ENCODE peak calls at places on chromosomes 6 and 20, in five cellular contexts. One of them, this sample, is unnamed.

GRCh38 chr6:39914239-39914638 is 20.0 kb downstream of the MOCS1 start:
- DNase-seq in PC-3: no peak
- DNase-seq in hepatocyte: no peak
- DNase-seq in colonic mucosa: no peak
- DNase-seq in adrenal gland: no peak
- DNase-seq in this sample: no peak

GRCh38 chr6:56816393-56816792 is 138.5 kb upstream of the BEND6 start:
- DNase-seq in hepatocyte: peak
- DNase-seq in colonic mucosa: no peak
- DNase-seq in adrenal gland: no peak
- DNase-seq in PC-3: no peak
- DNase-seq in this sample: no peak

GRCh38 chr6:110357696-110358535 is at the start of gene METTL24:
- DNase-seq in colonic mucosa: no peak
- DNase-seq in adrenal gland: peak
- DNase-seq in PC-3: no peak
- DNase-seq in hepatocyte: peak
- DNase-seq in this sample: no peak

GRCh38 chr6:2132416-2132815 is 113.0 kb downstream of the GMDS start:
- DNase-seq in hepatocyte: no peak
- DNase-seq in colonic mucosa: no peak
- DNase-seq in adrenal gland: no peak
- DNase-seq in PC-3: peak
- DNase-seq in this sample: peak

GRCh38 chr20:62368629-62369507 is 1.8 kb upstream of the LAMA5 start:
- DNase-seq in colonic mucosa: no peak
- DNase-seq in PC-3: peak
- DNase-seq in adrenal gland: peak
- DNase-seq in hepatocyte: peak
- DNase-seq in this sample: peak

GRCh38 chr6:156890627-156891300 is 113.6 kb downstream of the ARID1B start:
- DNase-seq in hepatocyte: no peak
- DNase-seq in adrenal gland: no peak
- DNase-seq in PC-3: no peak
- DNase-seq in colonic mucosa: no peak
- DNase-seq in this sample: no peak

GRCh38 chr6:130843575-130844320 is 16.5 kb downstream of the SMLR1 start:
- DNase-seq in PC-3: peak
- DNase-seq in adrenal gland: no peak
- DNase-seq in colonic mucosa: no peak
- DNase-seq in hepatocyte: peak
- DNase-seq in this sample: peak

GRCh38 chr6:65623569-65623968 is 83.5 kb downstream of the EYS start:
- DNase-seq in PC-3: peak
- DNase-seq in adrenal gland: no peak
- DNase-seq in colonic mucosa: no peak
- DNase-seq in hepatocyte: no peak
- DNase-seq in this sample: no peak

GRCh38 chr6:127690092-127690491 is 113.1 kb downstream of the C6orf58 start:
- DNase-seq in colonic mucosa: no peak
- DNase-seq in adrenal gland: no peak
- DNase-seq in PC-3: peak
- DNase-seq in hepatocyte: peak
- DNase-seq in this sample: peak

GRCh38 chr6:139800837-139801236 is 426.4 kb upstream of the CITED2 start:
- DNase-seq in hepatocyte: no peak
- DNase-seq in PC-3: no peak
- DNase-seq in colonic mucosa: no peak
- DNase-seq in adrenal gland: no peak
- DNase-seq in this sample: no peak

GRCh38 chr6:996271-996852 is 303.4 kb upstream of the EXOC2 start:
- DNase-seq in adrenal gland: no peak
- DNase-seq in hepatocyte: no peak
- DNase-seq in PC-3: no peak
- DNase-seq in colonic mucosa: no peak
- DNase-seq in this sample: no peak

GRCh38 chr6:168086066-168086465 is 7.1 kb upstream of the FRMD1 start:
- DNase-seq in PC-3: no peak
- DNase-seq in hepatocyte: no peak
- DNase-seq in adrenal gland: no peak
- DNase-seq in colonic mucosa: no peak
- DNase-seq in this sample: no peak

GRCh38 chr6:168086616-168087015 is 7.6 kb upstream of the FRMD1 start:
- DNase-seq in PC-3: no peak
- DNase-seq in hepatocyte: no peak
- DNase-seq in adrenal gland: no peak
- DNase-seq in colonic mucosa: no peak
- DNase-seq in this sample: no peak

GRCh38 chr6:168088161-168089106 is 9.4 kb upstream of the FRMD1 start:
- DNase-seq in adrenal gland: no peak
- DNase-seq in colonic mucosa: peak
- DNase-seq in PC-3: no peak
- DNase-seq in hepatocyte: peak
- DNase-seq in this sample: no peak

GRCh38 chr6:168089186-168090063 is 10.4 kb upstream of the FRMD1 start:
- DNase-seq in hepatocyte: no peak
- DNase-seq in adrenal gland: no peak
- DNase-seq in PC-3: no peak
- DNase-seq in colonic mucosa: no peak
- DNase-seq in this sample: no peak

GRCh38 chr6:168087436-168088160 is 8.6 kb upstream of the FRMD1 start:
- DNase-seq in adrenal gland: no peak
- DNase-seq in hepatocyte: no peak
- DNase-seq in colonic mucosa: no peak
- DNase-seq in PC-3: no peak
- DNase-seq in this sample: no peak
- H3K27ac ChIP-seq in adrenal gland: no peak
- H3K27ac ChIP-seq in hepatocyte: peak
- H3K27ac ChIP-seq in colonic mucosa: no peak
- H3K27ac ChIP-seq in PC-3: no peak
- H3K27ac ChIP-seq in this sample: no peak

GRCh38 chr6:98054453-98054852 is 771.4 kb upstream of the MMS22L start:
- DNase-seq in adrenal gland: no peak
- DNase-seq in hepatocyte: peak
- DNase-seq in colonic mucosa: no peak
- DNase-seq in PC-3: peak
- DNase-seq in this sample: no peak
- TF ChIP-seq CTCF in adrenal gland: no peak
- TF ChIP-seq CTCF in hepatocyte: peak
- TF ChIP-seq CTCF in colonic mucosa: no peak
- TF ChIP-seq CTCF in PC-3: peak
- TF ChIP-seq CTCF in this sample: no peak

DNA sequence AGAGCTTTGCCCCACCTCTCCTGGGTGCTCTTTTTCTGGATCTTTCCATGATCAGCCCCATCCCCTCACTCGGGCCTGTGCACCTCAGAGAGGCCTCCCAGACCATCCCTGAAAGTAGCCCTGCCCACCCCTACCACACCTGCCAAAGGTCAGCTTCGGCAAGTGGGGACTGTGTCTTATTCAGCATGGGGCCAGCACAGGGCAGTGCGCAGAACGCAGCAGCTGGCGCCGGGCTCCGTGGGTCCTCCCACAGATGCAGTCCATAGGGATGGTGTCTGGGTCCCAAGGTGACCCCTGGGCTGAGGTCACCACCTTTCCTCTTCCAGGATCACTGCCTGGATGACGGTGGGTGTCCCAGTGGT is 79.4 kb downstream of the CEBPB start:
- DNase-seq in hepatocyte: no peak
- DNase-seq in colonic mucosa: no peak
- DNase-seq in PC-3: no peak
- DNase-seq in adrenal gland: no peak
- DNase-seq in this sample: no peak
- H3K27ac ChIP-seq in hepatocyte: no peak
- H3K27ac ChIP-seq in colonic mucosa: no peak
- H3K27ac ChIP-seq in PC-3: no peak
- H3K27ac ChIP-seq in adrenal gland: no peak
- H3K27ac ChIP-seq in this sample: no peak

GRCh38 chr6:37702314-37702713 is 4.6 kb upstream of the MDGA1 start:
- DNase-seq in colonic mucosa: no peak
- DNase-seq in hepatocyte: no peak
- DNase-seq in adrenal gland: no peak
- DNase-seq in PC-3: no peak
- DNase-seq in this sample: no peak
- TF ChIP-seq CTCF in colonic mucosa: no peak
- TF ChIP-seq CTCF in hepatocyte: no peak
- TF ChIP-seq CTCF in adrenal gland: no peak
- TF ChIP-seq CTCF in PC-3: no peak
- TF ChIP-seq CTCF in this sample: no peak

GRCh38 chr6:151891524-151891923 is 84.0 kb downstream of the ESR1 start:
- DNase-seq in PC-3: peak
- DNase-seq in hepatocyte: no peak
- DNase-seq in adrenal gland: no peak
- DNase-seq in colonic mucosa: no peak
- DNase-seq in this sample: no peak
- H3K27ac ChIP-seq in PC-3: peak
- H3K27ac ChIP-seq in hepatocyte: no peak
- H3K27ac ChIP-seq in adrenal gland: no peak
- H3K27ac ChIP-seq in colonic mucosa: no peak
- H3K27ac ChIP-seq in this sample: no peak